ENCODE peak calls at places on chromosomes 13 and 19, in four cellular contexts. One of them, this sample, is unnamed.

GRCh38 chr13:100645382-100645781 is 29.2 kb downstream of the TMTC4 start:
- DNase-seq in IMR-90: no peak
- DNase-seq in H1: no peak
- DNase-seq in mesendoderm: no peak
- DNase-seq in this sample: no peak

GRCh38 chr13:39451301-39451700 is 151.7 kb downstream of the LHFPL6 start:
- DNase-seq in mesendoderm: no peak
- DNase-seq in H1: no peak
- DNase-seq in IMR-90: peak; percentile 16
- DNase-seq in this sample: no peak

GRCh38 chr19:485122-485521 is 11.2 kb upstream of the MADCAM1 start:
- DNase-seq in mesendoderm: no peak
- DNase-seq in H1: no peak
- DNase-seq in IMR-90: no peak
- DNase-seq in this sample: no peak

GRCh38 chr13:44619651-44620050 is 43.5 kb upstream of the TSC22D1 start:
- DNase-seq in IMR-90: no peak
- DNase-seq in H1: no peak
- DNase-seq in mesendoderm: no peak
- DNase-seq in this sample: no peak

GRCh38 chr13:96994030-96994848 is at the start of gene OXGR1:
- DNase-seq in H1: no peak
- DNase-seq in IMR-90: no peak
- DNase-seq in mesendoderm: peak; percentile 25
- DNase-seq in this sample: peak; percentile 48

GRCh38 chr19:51091895-51092873 is 9.5 kb upstream of the KLK14 start:
- DNase-seq in mesendoderm: no peak
- DNase-seq in H1: no peak
- DNase-seq in IMR-90: no peak
- DNase-seq in this sample: no peak

GRCh38 chr13:47892374-47892773 is 108.7 kb downstream of the SUCLA2 start:
- DNase-seq in IMR-90: no peak
- DNase-seq in mesendoderm: no peak
- DNase-seq in H1: no peak
- DNase-seq in this sample: no peak

GRCh38 chr13:97283888-97284287 is 61.8 kb downstream of the MBNL2 start:
- DNase-seq in mesendoderm: no peak
- DNase-seq in IMR-90: no peak
- DNase-seq in H1: no peak
- DNase-seq in this sample: no peak

GRCh38 chr13:30846311-30846710 is 59.8 kb upstream of the MEDAG start:
- DNase-seq in IMR-90: peak; percentile 49
- DNase-seq in H1: no peak
- DNase-seq in mesendoderm: no peak
- DNase-seq in this sample: no peak

GRCh38 chr19:1313695-1314613 is 28.3 kb downstream of the EFNA2 start:
- DNase-seq in IMR-90: no peak
- DNase-seq in H1: peak; percentile 17
- DNase-seq in mesendoderm: no peak
- DNase-seq in this sample: no peak

GRCh38 chr13:79432992-79433391 is 26.9 kb upstream of the RBM26 start:
- DNase-seq in H1: no peak
- DNase-seq in mesendoderm: no peak
- DNase-seq in IMR-90: no peak
- DNase-seq in this sample: no peak

GRCh38 chr13:79427265-79427664 is 21.2 kb upstream of the RBM26 start:
- DNase-seq in mesendoderm: no peak
- DNase-seq in H1: no peak
- DNase-seq in IMR-90: no peak
- DNase-seq in this sample: no peak

GRCh38 chr13:79432086-79432485 is 26.0 kb upstream of the RBM26 start:
- DNase-seq in IMR-90: no peak
- DNase-seq in H1: no peak
- DNase-seq in mesendoderm: no peak
- DNase-seq in this sample: no peak

GRCh38 chr13:79434578-79434977 is 28.5 kb upstream of the RBM26 start:
- DNase-seq in mesendoderm: no peak
- DNase-seq in H1: no peak
- DNase-seq in IMR-90: peak; percentile 42
- DNase-seq in this sample: no peak

GRCh38 chr13:79429309-79429708 is 23.3 kb upstream of the RBM26 start:
- DNase-seq in H1: no peak
- DNase-seq in IMR-90: no peak
- DNase-seq in mesendoderm: no peak
- DNase-seq in this sample: no peak
- H3K56ac ChIP-seq in H1: no peak overlapping the region
- H3K56ac ChIP-seq in IMR-90: no peak overlapping the region
- H3K56ac ChIP-seq in mesendoderm: no peak overlapping the region
- H3K56ac ChIP-seq in this sample: no peak overlapping the region

DNA sequence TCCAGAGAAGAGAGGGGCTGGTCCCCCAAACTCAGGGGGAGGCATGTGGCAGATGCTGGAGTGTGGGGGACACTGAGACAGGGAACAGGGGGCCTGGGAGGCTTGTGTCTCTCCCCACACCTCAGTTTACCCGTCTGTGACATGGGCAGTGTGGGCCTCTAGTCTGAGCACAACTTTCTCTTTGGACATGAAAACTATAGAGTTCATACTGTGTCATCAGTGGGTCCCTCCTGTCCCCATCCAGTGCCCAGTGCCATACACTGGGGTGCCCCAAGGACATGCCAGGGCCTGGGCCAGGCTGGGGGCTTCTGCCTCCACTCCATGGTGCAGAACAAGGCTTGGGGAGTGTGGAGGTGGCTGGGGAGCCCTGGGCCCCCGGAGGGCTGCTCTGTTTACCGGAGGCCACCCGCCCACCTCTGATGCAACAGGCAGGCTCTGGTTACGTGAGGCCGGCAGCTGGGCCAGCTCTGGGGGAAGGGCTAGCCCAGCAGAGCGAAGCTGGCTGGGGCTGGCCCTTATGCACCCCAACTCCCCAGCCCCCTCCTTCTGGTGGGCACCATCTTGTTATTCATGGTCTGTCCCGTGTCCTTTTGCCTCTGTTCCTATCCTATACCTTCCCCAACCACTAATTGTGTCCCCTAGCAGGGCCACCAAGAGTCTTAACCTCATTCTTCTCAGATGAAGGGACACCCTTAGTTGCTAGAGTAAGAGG is 1.9 kb upstream of the MEF2B start:
- DNase-seq in mesendoderm: no peak
- DNase-seq in H1: no peak
- DNase-seq in IMR-90: peak; percentile 78
- DNase-seq in this sample: no peak
- H3K4ac ChIP-seq in mesendoderm: no peak overlapping the region
- H3K4ac ChIP-seq in H1: no peak overlapping the region
- H3K4ac ChIP-seq in IMR-90: peak overlapping the region; percentile 98
- H3K4ac ChIP-seq in this sample: no peak overlapping the region

GRCh38 chr19:38974599-38975213 is 836 bp downstream of the FBXO17 start:
- DNase-seq in IMR-90: no peak
- DNase-seq in H1: no peak
- DNase-seq in mesendoderm: no peak
- DNase-seq in this sample: no peak
- H3K56ac ChIP-seq in IMR-90: peak overlapping the region; percentile 58
- H3K56ac ChIP-seq in H1: no peak overlapping the region
- H3K56ac ChIP-seq in mesendoderm: peak overlapping the region; percentile 92
- H3K56ac ChIP-seq in this sample: no peak overlapping the region

DNA sequence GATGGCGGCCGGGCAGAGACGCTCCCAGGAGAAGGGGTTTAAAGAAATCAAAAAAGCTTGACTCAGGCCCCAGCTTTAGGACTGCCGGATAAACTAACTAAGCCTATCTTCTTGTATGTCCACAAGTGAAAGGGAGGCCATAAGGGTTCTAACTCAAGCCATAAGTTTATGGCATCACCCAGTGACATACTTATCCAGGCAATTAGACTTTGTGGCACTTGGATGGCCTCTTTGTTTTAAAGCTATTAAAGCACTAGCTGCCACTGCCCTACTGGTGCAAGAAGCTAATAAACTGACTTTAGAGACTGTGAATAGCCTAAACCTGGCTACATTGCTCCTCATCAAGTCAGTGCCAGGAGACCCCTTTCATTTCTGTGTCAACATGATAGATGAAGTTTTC is 102.1 kb downstream of the ZNF429 start:
- DNase-seq in mesendoderm: no peak
- DNase-seq in IMR-90: no peak
- DNase-seq in H1: no peak
- DNase-seq in this sample: no peak
- H3K4ac ChIP-seq in mesendoderm: no peak overlapping the region
- H3K4ac ChIP-seq in IMR-90: no peak overlapping the region
- H3K4ac ChIP-seq in H1: no peak overlapping the region
- H3K4ac ChIP-seq in this sample: no peak overlapping the region

DNA sequence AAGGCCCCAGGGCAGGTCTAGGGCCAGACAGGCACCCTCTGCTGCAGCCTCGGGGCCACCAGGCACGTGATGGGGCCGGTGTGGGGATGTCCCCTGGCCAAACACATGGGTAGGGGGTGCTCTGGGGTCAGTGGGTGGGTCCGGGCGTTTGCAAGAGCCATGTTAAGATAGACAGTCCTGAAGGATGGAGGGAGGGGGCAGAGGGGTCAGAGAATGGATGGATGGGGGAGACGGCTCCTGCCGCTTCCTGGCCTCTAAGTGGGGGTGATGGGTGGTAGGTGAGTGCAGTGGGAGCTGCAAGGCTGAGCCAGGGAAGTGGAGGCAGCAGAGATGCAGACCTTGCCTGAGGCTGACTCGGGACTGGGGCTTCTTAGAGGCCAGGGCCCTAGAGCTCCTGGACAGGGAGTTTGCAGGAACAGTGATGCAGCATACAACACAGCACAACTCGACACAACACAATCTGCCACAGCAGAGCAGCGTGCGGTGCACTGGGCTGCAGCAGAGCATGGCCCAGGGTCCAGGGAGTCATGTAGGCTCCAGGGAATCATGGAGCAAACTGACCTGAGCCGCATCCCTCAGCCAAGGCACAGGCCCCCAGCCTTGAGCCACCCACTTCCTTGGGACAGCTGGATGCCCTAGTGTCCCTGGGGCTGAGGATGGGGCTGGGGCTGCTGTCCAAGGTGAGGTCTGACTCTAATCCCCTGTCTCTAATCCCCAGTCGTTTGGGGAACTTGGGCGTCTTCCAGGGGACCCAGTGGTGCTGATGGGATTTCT is 97.5 kb downstream of the SCGB2B2 start:
- DNase-seq in mesendoderm: no peak
- DNase-seq in H1: no peak
- DNase-seq in IMR-90: no peak
- DNase-seq in this sample: peak; percentile 22
- H3K56ac ChIP-seq in mesendoderm: no peak overlapping the region
- H3K56ac ChIP-seq in H1: no peak overlapping the region
- H3K56ac ChIP-seq in IMR-90: no peak overlapping the region
- H3K56ac ChIP-seq in this sample: no peak overlapping the region

DNA sequence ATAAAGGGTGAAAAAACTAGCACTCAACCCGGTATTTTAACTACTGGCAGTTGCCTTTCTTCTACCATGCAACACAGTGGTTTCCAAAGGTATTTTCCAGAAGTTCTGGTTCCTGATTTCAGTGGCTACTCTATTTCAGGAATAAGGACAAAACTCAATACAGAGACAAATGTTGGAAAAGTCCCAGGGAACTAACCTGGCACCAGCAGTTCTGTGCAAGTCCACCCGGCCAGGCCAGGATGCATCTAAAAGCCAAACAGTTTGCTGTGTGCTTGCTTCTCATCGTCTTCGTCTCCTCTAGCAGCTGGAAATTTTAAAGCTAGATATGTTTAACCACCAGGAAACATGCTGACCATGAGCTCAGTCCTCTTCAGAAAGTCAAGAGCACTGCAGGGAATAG is 52.5 kb downstream of the FOXO1 start:
- DNase-seq in mesendoderm: no peak
- DNase-seq in H1: no peak
- DNase-seq in IMR-90: no peak
- DNase-seq in this sample: no peak
- H3K4ac ChIP-seq in mesendoderm: no peak overlapping the region
- H3K4ac ChIP-seq in H1: no peak overlapping the region
- H3K4ac ChIP-seq in IMR-90: no peak overlapping the region
- H3K4ac ChIP-seq in this sample: no peak overlapping the region

DNA sequence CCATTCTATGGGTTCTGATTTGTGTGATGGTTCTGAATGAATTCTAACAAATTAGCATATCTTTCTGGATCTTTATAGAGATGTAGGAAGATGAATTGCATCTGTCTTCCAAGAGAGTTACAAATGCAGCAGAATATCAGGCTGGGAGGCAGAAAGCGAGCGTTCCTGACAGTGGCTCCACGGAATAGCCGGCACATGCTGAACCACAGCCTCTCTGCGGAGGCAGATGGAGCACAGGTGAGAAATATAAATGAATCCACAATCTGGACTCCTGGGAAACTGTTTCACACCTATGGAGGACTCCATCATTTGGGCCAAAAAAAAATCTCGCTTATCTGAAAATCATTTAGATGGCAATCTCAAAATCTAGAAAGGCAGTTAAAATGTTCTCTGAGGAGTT is 34.5 kb upstream of the WASF3 start:
- DNase-seq in IMR-90: no peak
- DNase-seq in mesendoderm: no peak
- DNase-seq in H1: no peak
- DNase-seq in this sample: no peak
- H3K56ac ChIP-seq in IMR-90: no peak overlapping the region
- H3K56ac ChIP-seq in mesendoderm: no peak overlapping the region
- H3K56ac ChIP-seq in H1: no peak overlapping the region
- H3K56ac ChIP-seq in this sample: no peak overlapping the region